ENCODE peak calls at places on chromosomes 7 and 10, in nine cellular contexts. One of them, this sample, is unnamed. For H3K27me3 and H3K4me1, the result is how much of the 10 kb centered on the place peaks cover.

GRCh38 chr7:31408120-31408729 is 67.7 kb upstream of the NEUROD6 start:
- DNase-seq in PC-3: peak
- DNase-seq in upper lobe of left lung: no peak
- DNase-seq in gastrocnemius medialis: no peak
- DNase-seq in GM23248: peak
- DNase-seq in CD4-positive, CD25-positive, alpha-beta regulatory T cell: no peak
- DNase-seq in heart right ventricle: no peak
- DNase-seq in mesendoderm: no peak
- DNase-seq in right lobe of liver: no peak
- DNase-seq in this sample: peak

GRCh38 chr7:143265017-143265693 is 1.9 kb downstream of the GSTK1 start:
- DNase-seq in heart right ventricle: peak
- DNase-seq in mesendoderm: no peak
- DNase-seq in PC-3: no peak
- DNase-seq in CD4-positive, CD25-positive, alpha-beta regulatory T cell: no peak
- DNase-seq in right lobe of liver: no peak
- DNase-seq in upper lobe of left lung: no peak
- DNase-seq in gastrocnemius medialis: no peak
- DNase-seq in GM23248: no peak
- DNase-seq in this sample: no peak

GRCh38 chr7:36819639-36820038 is 95.3 kb upstream of the AOAH start:
- DNase-seq in GM23248: no peak
- DNase-seq in heart right ventricle: no peak
- DNase-seq in CD4-positive, CD25-positive, alpha-beta regulatory T cell: no peak
- DNase-seq in mesendoderm: no peak
- DNase-seq in upper lobe of left lung: no peak
- DNase-seq in PC-3: no peak
- DNase-seq in right lobe of liver: no peak
- DNase-seq in gastrocnemius medialis: no peak
- DNase-seq in this sample: no peak

GRCh38 chr10:53135897-53136253 is 363.3 kb upstream of the MBL2 start:
- DNase-seq in right lobe of liver: no peak
- DNase-seq in gastrocnemius medialis: no peak
- DNase-seq in CD4-positive, CD25-positive, alpha-beta regulatory T cell: no peak
- DNase-seq in PC-3: no peak
- DNase-seq in upper lobe of left lung: no peak
- DNase-seq in heart right ventricle: no peak
- DNase-seq in GM23248: no peak
- DNase-seq in mesendoderm: no peak
- DNase-seq in this sample: no peak

GRCh38 chr7:74203157-74203556 is 6.6 kb upstream of the LAT2 start:
- DNase-seq in CD4-positive, CD25-positive, alpha-beta regulatory T cell: no peak
- DNase-seq in PC-3: peak
- DNase-seq in GM23248: peak
- DNase-seq in right lobe of liver: no peak
- DNase-seq in heart right ventricle: no peak
- DNase-seq in mesendoderm: peak
- DNase-seq in upper lobe of left lung: no peak
- DNase-seq in gastrocnemius medialis: no peak
- DNase-seq in this sample: peak

GRCh38 chr7:152882576-152883310 is 123.2 kb downstream of the ACTR3B start:
- DNase-seq in heart right ventricle: no peak
- DNase-seq in mesendoderm: no peak
- DNase-seq in right lobe of liver: no peak
- DNase-seq in PC-3: no peak
- DNase-seq in CD4-positive, CD25-positive, alpha-beta regulatory T cell: no peak
- DNase-seq in GM23248: no peak
- DNase-seq in gastrocnemius medialis: no peak
- DNase-seq in upper lobe of left lung: peak
- DNase-seq in this sample: no peak

GRCh38 chr7:100483101-100483727 is 513 bp upstream of the NYAP1 start:
- DNase-seq in upper lobe of left lung: peak
- DNase-seq in CD4-positive, CD25-positive, alpha-beta regulatory T cell: peak
- DNase-seq in GM23248: peak
- DNase-seq in right lobe of liver: peak
- DNase-seq in PC-3: peak
- DNase-seq in mesendoderm: peak
- DNase-seq in heart right ventricle: peak
- DNase-seq in gastrocnemius medialis: no peak
- DNase-seq in this sample: peak

GRCh38 chr7:42152353-42153205 is 84.4 kb downstream of the GLI3 start:
- DNase-seq in gastrocnemius medialis: no peak
- DNase-seq in CD4-positive, CD25-positive, alpha-beta regulatory T cell: no peak
- DNase-seq in PC-3: peak
- DNase-seq in right lobe of liver: no peak
- DNase-seq in GM23248: no peak
- DNase-seq in mesendoderm: no peak
- DNase-seq in heart right ventricle: no peak
- DNase-seq in upper lobe of left lung: no peak
- DNase-seq in this sample: no peak

GRCh38 chr7:22725585-22725984 is 1.4 kb upstream of the IL6 start:
- DNase-seq in right lobe of liver: no peak
- DNase-seq in heart right ventricle: no peak
- DNase-seq in upper lobe of left lung: no peak
- DNase-seq in GM23248: peak
- DNase-seq in mesendoderm: peak
- DNase-seq in CD4-positive, CD25-positive, alpha-beta regulatory T cell: no peak
- DNase-seq in gastrocnemius medialis: no peak
- DNase-seq in PC-3: peak
- DNase-seq in this sample: no peak

GRCh38 chr7:38232475-38233366 is 40.7 kb downstream of the TARP start:
- DNase-seq in right lobe of liver: no peak
- DNase-seq in mesendoderm: peak
- DNase-seq in upper lobe of left lung: peak
- DNase-seq in PC-3: no peak
- DNase-seq in GM23248: no peak
- DNase-seq in gastrocnemius medialis: no peak
- DNase-seq in CD4-positive, CD25-positive, alpha-beta regulatory T cell: peak
- DNase-seq in heart right ventricle: no peak
- DNase-seq in this sample: no peak

GRCh38 chr10:30556189-30556588 is 73.4 kb downstream of the LYZL2 start:
- DNase-seq in PC-3: peak
- DNase-seq in heart right ventricle: no peak
- DNase-seq in GM23248: no peak
- DNase-seq in mesendoderm: no peak
- DNase-seq in gastrocnemius medialis: no peak
- DNase-seq in right lobe of liver: no peak
- DNase-seq in CD4-positive, CD25-positive, alpha-beta regulatory T cell: no peak
- DNase-seq in upper lobe of left lung: no peak
- DNase-seq in this sample: no peak

GRCh38 chr7:98283127-98283886 is 1.8 kb downstream of the BRI3 start:
- DNase-seq in GM23248: peak
- DNase-seq in right lobe of liver: peak
- DNase-seq in mesendoderm: no peak
- DNase-seq in upper lobe of left lung: peak
- DNase-seq in heart right ventricle: peak
- DNase-seq in PC-3: peak
- DNase-seq in CD4-positive, CD25-positive, alpha-beta regulatory T cell: no peak
- DNase-seq in gastrocnemius medialis: peak
- DNase-seq in this sample: peak

GRCh38 chr7:153808117-153808516 is 244.1 kb upstream of the DPP6 start:
- DNase-seq in PC-3: no peak
- DNase-seq in upper lobe of left lung: no peak
- DNase-seq in CD4-positive, CD25-positive, alpha-beta regulatory T cell: no peak
- DNase-seq in heart right ventricle: no peak
- DNase-seq in GM23248: no peak
- DNase-seq in gastrocnemius medialis: no peak
- DNase-seq in right lobe of liver: no peak
- DNase-seq in mesendoderm: no peak
- DNase-seq in this sample: no peak

GRCh38 chr10:33280217-33280616 is 54.2 kb downstream of the NRP1 start:
- DNase-seq in GM23248: peak
- DNase-seq in upper lobe of left lung: no peak
- DNase-seq in CD4-positive, CD25-positive, alpha-beta regulatory T cell: no peak
- DNase-seq in mesendoderm: no peak
- DNase-seq in gastrocnemius medialis: no peak
- DNase-seq in right lobe of liver: no peak
- DNase-seq in heart right ventricle: no peak
- DNase-seq in PC-3: no peak
- DNase-seq in this sample: peak

GRCh38 chr10:78729366-78729765 is 339.4 kb upstream of the ZMIZ1 start:
- DNase-seq in right lobe of liver: no peak
- DNase-seq in PC-3: no peak
- DNase-seq in upper lobe of left lung: no peak
- DNase-seq in CD4-positive, CD25-positive, alpha-beta regulatory T cell: no peak
- DNase-seq in heart right ventricle: no peak
- DNase-seq in mesendoderm: no peak
- DNase-seq in GM23248: no peak
- DNase-seq in gastrocnemius medialis: no peak
- DNase-seq in this sample: no peak
- H3K27me3 ChIP-seq in right lobe of liver: under half
- H3K27me3 ChIP-seq in PC-3: half or more
- H3K27me3 ChIP-seq in upper lobe of left lung: under half
- H3K27me3 ChIP-seq in CD4-positive, CD25-positive, alpha-beta regulatory T cell: under half
- H3K27me3 ChIP-seq in heart right ventricle: under half
- H3K27me3 ChIP-seq in mesendoderm: under half
- H3K27me3 ChIP-seq in GM23248: under half
- H3K27me3 ChIP-seq in gastrocnemius medialis: under half
- H3K27me3 ChIP-seq in this sample: under half

DNA sequence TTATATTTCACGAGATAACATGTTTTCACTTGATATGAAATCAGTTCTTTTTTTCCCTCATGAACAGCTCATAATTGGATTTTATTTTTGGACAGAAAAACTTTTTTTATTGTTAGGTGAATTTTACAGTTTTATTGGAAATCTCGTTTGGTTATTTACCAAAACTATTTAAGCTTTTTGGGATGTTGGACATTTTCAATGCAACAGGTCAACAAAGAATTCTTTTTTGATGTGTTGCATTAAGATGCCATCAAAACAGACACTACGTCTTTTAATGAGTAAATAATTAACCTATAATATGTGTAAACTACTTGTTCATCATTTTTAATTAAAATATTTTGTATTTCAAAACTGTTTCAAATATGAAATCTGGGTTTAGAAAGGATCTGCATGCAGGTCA is 5.3 kb downstream of the KMT2E start:
- DNase-seq in CD4-positive, CD25-positive, alpha-beta regulatory T cell: no peak
- DNase-seq in upper lobe of left lung: no peak
- DNase-seq in heart right ventricle: no peak
- DNase-seq in gastrocnemius medialis: no peak
- DNase-seq in right lobe of liver: no peak
- DNase-seq in GM23248: no peak
- DNase-seq in mesendoderm: no peak
- DNase-seq in PC-3: no peak
- DNase-seq in this sample: no peak
- H3K4me1 ChIP-seq in CD4-positive, CD25-positive, alpha-beta regulatory T cell: half or more
- H3K4me1 ChIP-seq in upper lobe of left lung: half or more
- H3K4me1 ChIP-seq in heart right ventricle: half or more
- H3K4me1 ChIP-seq in gastrocnemius medialis: half or more
- H3K4me1 ChIP-seq in right lobe of liver: under half
- H3K4me1 ChIP-seq in GM23248: half or more
- H3K4me1 ChIP-seq in mesendoderm: under half
- H3K4me1 ChIP-seq in PC-3: under half
- H3K4me1 ChIP-seq in this sample: half or more

GRCh38 chr7:157848508-157849340 is 511.9 kb downstream of the DNAJB6 start:
- DNase-seq in CD4-positive, CD25-positive, alpha-beta regulatory T cell: no peak
- DNase-seq in heart right ventricle: no peak
- DNase-seq in PC-3: no peak
- DNase-seq in upper lobe of left lung: no peak
- DNase-seq in GM23248: no peak
- DNase-seq in mesendoderm: no peak
- DNase-seq in gastrocnemius medialis: no peak
- DNase-seq in right lobe of liver: no peak
- DNase-seq in this sample: no peak
- H3K27me3 ChIP-seq in CD4-positive, CD25-positive, alpha-beta regulatory T cell: under half
- H3K27me3 ChIP-seq in heart right ventricle: under half
- H3K27me3 ChIP-seq in PC-3: under half
- H3K27me3 ChIP-seq in upper lobe of left lung: under half
- H3K27me3 ChIP-seq in GM23248: under half
- H3K27me3 ChIP-seq in mesendoderm: under half
- H3K27me3 ChIP-seq in gastrocnemius medialis: under half
- H3K27me3 ChIP-seq in right lobe of liver: under half
- H3K27me3 ChIP-seq in this sample: under half

DNA sequence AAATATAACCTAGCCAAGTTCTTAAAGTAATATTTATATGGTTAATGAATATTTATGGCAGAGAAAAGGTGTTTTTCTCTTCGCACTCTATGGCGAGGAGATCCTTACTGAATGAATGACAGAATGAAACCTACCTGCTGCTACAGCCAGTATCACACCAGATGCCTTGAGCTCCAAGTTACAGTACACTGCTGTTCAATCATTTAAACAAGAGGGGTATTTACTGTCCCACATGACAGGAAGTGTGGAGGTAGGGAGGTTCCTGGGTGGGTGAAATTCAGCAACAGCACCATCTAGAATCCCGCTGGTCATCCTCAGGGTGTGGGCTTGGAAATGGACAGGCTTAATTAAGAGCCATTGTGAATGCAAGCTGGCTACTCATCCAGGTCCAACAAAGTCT is 14.8 kb downstream of the CYTH3 start:
- DNase-seq in gastrocnemius medialis: no peak
- DNase-seq in GM23248: no peak
- DNase-seq in heart right ventricle: no peak
- DNase-seq in right lobe of liver: no peak
- DNase-seq in upper lobe of left lung: no peak
- DNase-seq in mesendoderm: no peak
- DNase-seq in CD4-positive, CD25-positive, alpha-beta regulatory T cell: no peak
- DNase-seq in PC-3: no peak
- DNase-seq in this sample: no peak
- H3K4me1 ChIP-seq in gastrocnemius medialis: under half
- H3K4me1 ChIP-seq in GM23248: half or more
- H3K4me1 ChIP-seq in heart right ventricle: half or more
- H3K4me1 ChIP-seq in right lobe of liver: under half
- H3K4me1 ChIP-seq in upper lobe of left lung: under half
- H3K4me1 ChIP-seq in mesendoderm: under half
- H3K4me1 ChIP-seq in CD4-positive, CD25-positive, alpha-beta regulatory T cell: under half
- H3K4me1 ChIP-seq in PC-3: under half
- H3K4me1 ChIP-seq in this sample: half or more

GRCh38 chr7:49773082-49773938 is at the start of gene VWC2:
- DNase-seq in gastrocnemius medialis: no peak
- DNase-seq in PC-3: no peak
- DNase-seq in heart right ventricle: peak
- DNase-seq in GM23248: peak
- DNase-seq in right lobe of liver: no peak
- DNase-seq in CD4-positive, CD25-positive, alpha-beta regulatory T cell: no peak
- DNase-seq in upper lobe of left lung: no peak
- DNase-seq in mesendoderm: no peak
- DNase-seq in this sample: no peak
- H3K27me3 ChIP-seq in gastrocnemius medialis: under half
- H3K27me3 ChIP-seq in PC-3: under half
- H3K27me3 ChIP-seq in heart right ventricle: under half
- H3K27me3 ChIP-seq in GM23248: under half
- H3K27me3 ChIP-seq in right lobe of liver: under half
- H3K27me3 ChIP-seq in CD4-positive, CD25-positive, alpha-beta regulatory T cell: under half
- H3K27me3 ChIP-seq in upper lobe of left lung: under half
- H3K27me3 ChIP-seq in mesendoderm: under half
- H3K27me3 ChIP-seq in this sample: under half

This sample was measured in adipocyte.